ENCODE peak calls at places on chromosomes 12 and 14, in ten cellular contexts. M is hepatocyte; C is CD8-positive, alpha-beta T cell; T is CD8-positive, alpha-beta memory T cell; H is H1; J is SJSA1; X is Caco-2; S is left ventricle myocardium inferior; L is psoas muscle; E is right lobe of liver. N is an unnamed sample.

GRCh38 chr14:35402323-35403084 is 2.0 kb downstream of the NFKBIA start:
- DNase-seq in H (no peak), L (peak; percentile 66), C (peak; percentile 25), E (peak; percentile 49), T (peak; percentile 55), M (no peak), S (no peak), J (no peak), X (no peak), N (no peak)

GRCh38 chr14:34199585-34199984 is 248.7 kb upstream of the EGLN3 start:
- DNase-seq in E (no peak), L (no peak), H (no peak), S (no peak), C (no peak), T (no peak), M (no peak), J (peak; percentile 48), X (no peak), N (no peak)

GRCh38 chr14:104200591-104200990 is 62.2 kb downstream of the KIF26A start:
- DNase-seq in M (no peak), L (no peak), S (no peak), E (no peak), X (no peak), J (no peak), H (no peak), T (no peak), C (no peak), N (no peak)

GRCh38 chr14:93788557-93789365 is 476 bp upstream of the PRIMA1 start:
- DNase-seq in C (no peak), L (no peak), H (no peak), M (peak; percentile 54), J (peak; percentile 28), X (peak; percentile 52), T (no peak), S (peak; percentile 47), E (no peak), N (peak; percentile 25)

GRCh38 chr12:45336331-45336730 is 120.4 kb downstream of the ANO6 start:
- DNase-seq in E (no peak), C (no peak), M (peak; percentile 34), S (no peak), X (no peak), H (no peak), T (no peak), J (peak; percentile 59), L (no peak), N (no peak)

GRCh38 chr14:23362200-23362599 is 2.8 kb downstream of the EFS start:
- DNase-seq in S (no peak), M (no peak), H (no peak), E (no peak), T (no peak), J (no peak), L (no peak), X (peak; percentile 31), C (no peak), N (no peak)

GRCh38 chr12:97640826-97641225 is 178.2 kb downstream of the RMST start:
- DNase-seq in J (no peak), X (no peak), M (no peak), L (no peak), S (no peak), C (no peak), T (no peak), H (no peak), E (no peak), N (no peak)

GRCh38 chr12:27919671-27920235 is 52.8 kb downstream of the PTHLH start:
- DNase-seq in S (no peak), C (no peak), H (no peak), X (no peak), L (no peak), M (no peak), E (no peak), T (no peak), J (no peak), N (no peak)

GRCh38 chr12:14317362-14318146 is 47.9 kb upstream of the ATF7IP start:
- DNase-seq in E (no peak), M (no peak), H (no peak), J (no peak), S (no peak), T (no peak), X (no peak), C (no peak), L (no peak), N (no peak)

GRCh38 chr14:75545907-75546306 is 23.6 kb downstream of the BATF start:
- DNase-seq in M (no peak), E (no peak), J (no peak), H (no peak), X (no peak), L (no peak), T (no peak), S (no peak), C (no peak), N (no peak)
- H3K4me1 ChIP-seq in M (peaks cover 4% of the 10 kb centered on the region), E (peaks cover 28% of the 10 kb centered on the region), J (no peaks in the 10 kb centered on the region), H (no peaks in the 10 kb centered on the region), X (no peaks in the 10 kb centered on the region), L (peaks cover 5% of the 10 kb centered on the region), T (peaks cover 38% of the 10 kb centered on the region), S (no peaks in the 10 kb centered on the region), C (peaks cover 31% of the 10 kb centered on the region), N (peaks cover 3% of the 10 kb centered on the region)

GRCh38 chr14:60654303-60654925 is 5.1 kb upstream of the SIX1 start:
- DNase-seq in J (no peak), H (no peak), S (no peak), L (no peak), T (no peak), M (peak; percentile 10), C (no peak), X (no peak), E (no peak), N (no peak)
- H3K4me1 ChIP-seq in J (peaks cover 26% of the 10 kb centered on the region), H (peaks cover 20% of the 10 kb centered on the region), S (peaks cover 56% of the 10 kb centered on the region), L (peaks cover 17% of the 10 kb centered on the region), T (peaks cover 30% of the 10 kb centered on the region), M (peaks cover 19% of the 10 kb centered on the region), C (peaks cover 53% of the 10 kb centered on the region), X (peaks cover 29% of the 10 kb centered on the region), E (peaks cover 29% of the 10 kb centered on the region), N (peaks cover 3% of the 10 kb centered on the region)

DNA sequence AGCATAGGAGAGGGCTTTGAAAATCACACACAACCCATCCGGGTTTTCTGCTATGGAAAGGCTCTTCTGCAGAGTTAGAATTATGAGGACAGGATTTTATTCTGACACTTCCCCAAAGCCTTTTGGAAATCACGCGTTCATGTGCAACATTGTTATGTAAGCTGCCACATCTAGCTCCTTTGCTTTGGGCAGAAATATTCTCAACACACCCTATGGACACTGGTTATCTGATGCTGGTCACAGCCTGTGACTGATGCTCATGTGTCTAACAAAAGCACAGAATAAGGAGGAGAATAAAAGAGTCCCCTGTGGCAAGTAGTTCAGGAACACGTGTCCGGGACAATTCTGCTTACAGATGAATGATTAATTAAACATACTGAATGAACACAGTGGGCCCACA is 22.1 kb downstream of the FOXN3 start:
- DNase-seq in S (no peak), L (no peak), J (no peak), T (no peak), M (no peak), E (no peak), H (no peak), C (no peak), X (no peak), N (no peak)
- H3K4me1 ChIP-seq in S (peaks cover 81% of the 10 kb centered on the region), L (peaks cover 59% of the 10 kb centered on the region), J (no peaks in the 10 kb centered on the region), T (peaks cover 4% of the 10 kb centered on the region), M (no peaks in the 10 kb centered on the region), E (peaks cover 8% of the 10 kb centered on the region), H (peaks cover 9% of the 10 kb centered on the region), C (peaks cover 22% of the 10 kb centered on the region), X (no peaks in the 10 kb centered on the region), N (no peaks in the 10 kb centered on the region)

GRCh38 chr12:25997401-25997973 is 39.0 kb downstream of the RASSF8 start:
- DNase-seq in H (no peak), J (peak; percentile 95), E (no peak), L (no peak), C (no peak), S (no peak), X (peak; percentile 46), T (no peak), M (no peak), N (peak; percentile 92)
- H3K4me1 ChIP-seq in H (peaks cover 2% of the 10 kb centered on the region), J (peaks cover 62% of the 10 kb centered on the region), E (no peaks in the 10 kb centered on the region), L (peaks cover 38% of the 10 kb centered on the region), C (no peaks in the 10 kb centered on the region), S (peaks cover 42% of the 10 kb centered on the region), X (peaks cover 15% of the 10 kb centered on the region), T (no peaks in the 10 kb centered on the region), M (peaks cover 10% of the 10 kb centered on the region), N (peaks cover 2% of the 10 kb centered on the region)

GRCh38 chr12:46386360-46386867 is 13.8 kb upstream of the SLC38A2 start:
- DNase-seq in L (no peak), S (no peak), M (no peak), H (no peak), X (no peak), C (no peak), T (no peak), J (peak; percentile 82), E (no peak), N (no peak)

GRCh38 chr12:46383654-46384450 is 11.3 kb upstream of the SLC38A2 start:
- DNase-seq in H (no peak), M (peak; percentile 92), C (peak; percentile 56), J (peak; percentile 89), X (peak; percentile 82), S (peak; percentile 95), E (peak; percentile 94), T (peak; percentile 79), L (peak; percentile 97), N (no peak)

GRCh38 chr12:46385439-46385838 is 12.9 kb upstream of the SLC38A2 start:
- DNase-seq in T (no peak), X (peak; percentile 28), M (no peak), S (no peak), C (no peak), E (peak; percentile 46), H (no peak), J (no peak), L (no peak), N (no peak)

GRCh38 chr12:46382974-46383653 is 10.5 kb upstream of the SLC38A2 start:
- DNase-seq in S (peak; percentile 97), L (peak; percentile 99), M (peak; percentile 99), E (peak; percentile 99), T (peak; percentile 91), J (peak; percentile 98), C (peak; percentile 89), H (no peak), X (peak; percentile 98), N (peak; percentile 89)

GRCh38 chr12:46384451-46385301 is 12.1 kb upstream of the SLC38A2 start:
- DNase-seq in E (no peak), X (no peak), T (no peak), S (no peak), H (no peak), M (no peak), J (no peak), L (no peak), C (no peak), N (no peak)
- H3K4me1 ChIP-seq in E (peaks cover 48% of the 10 kb centered on the region), X (peaks cover 54% of the 10 kb centered on the region), T (peaks cover 26% of the 10 kb centered on the region), S (peaks cover 65% of the 10 kb centered on the region), H (peaks cover 13% of the 10 kb centered on the region), M (peaks cover 45% of the 10 kb centered on the region), J (peaks cover 64% of the 10 kb centered on the region), L (peaks cover 51% of the 10 kb centered on the region), C (peaks cover 48% of the 10 kb centered on the region), N (no peaks in the 10 kb centered on the region)

DNA sequence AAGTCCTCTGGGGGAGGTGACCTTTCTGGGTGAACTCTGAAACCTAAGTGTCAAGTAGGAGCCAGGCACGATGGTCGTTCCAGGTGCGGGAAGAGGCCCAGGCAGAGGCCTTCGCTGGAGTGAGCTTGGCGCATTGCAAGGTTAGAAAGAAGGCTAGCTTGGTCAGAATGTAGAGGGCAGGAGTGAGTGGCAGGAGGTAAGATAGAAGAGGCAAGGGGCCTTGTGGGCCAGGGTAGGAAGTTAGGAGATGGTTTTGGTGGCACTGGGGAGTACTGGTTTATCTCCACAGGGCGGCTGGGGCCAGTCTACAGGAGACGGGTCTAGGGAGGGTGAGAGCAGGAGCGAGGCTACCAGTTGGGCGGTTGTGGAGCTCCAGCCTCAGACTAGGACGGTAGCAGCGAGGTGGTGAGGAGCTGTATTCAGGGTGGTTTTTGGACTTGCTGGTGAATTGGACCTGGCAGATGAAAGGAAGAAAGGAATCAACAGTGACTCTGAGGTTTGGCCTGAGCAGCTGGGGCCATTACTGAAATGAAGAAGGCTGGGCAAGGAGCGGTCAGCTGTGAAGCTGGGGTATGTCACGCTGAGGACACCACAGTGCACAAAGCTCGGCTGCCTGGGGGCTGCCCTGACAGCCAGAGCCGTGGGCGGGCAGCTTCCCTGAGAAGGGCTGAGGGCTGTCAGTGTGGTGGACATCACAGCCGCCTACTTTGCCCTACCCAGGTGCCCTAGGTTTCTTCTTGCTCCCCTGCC is 9.1 kb downstream of the MLXIP start:
- DNase-seq in L (no peak), C (no peak), M (no peak), X (no peak), S (no peak), H (no peak), T (no peak), J (no peak), E (no peak), N (no peak)
- H3K4me1 ChIP-seq in L (peaks cover 93% of the 10 kb centered on the region), C (peaks cover 96% of the 10 kb centered on the region), M (peaks cover 14% of the 10 kb centered on the region), X (peaks cover 9% of the 10 kb centered on the region), S (peaks cover 97% of the 10 kb centered on the region), H (no peaks in the 10 kb centered on the region), T (peaks cover 90% of the 10 kb centered on the region), J (peaks cover 19% of the 10 kb centered on the region), E (peaks cover 16% of the 10 kb centered on the region), N (peaks cover 5% of the 10 kb centered on the region)